ENCODE peak calls at places on chromosomes 12 and 14, in five cellular contexts. One of them, this sample, is unnamed.
A peak's percentile ranks its signal among the peaks of the same experiment; 100 is the strongest.

GRCh38 chr12:30286345-30286926 is 409.2 kb downstream of the IPO8 start:
- DNase-seq in BE2C: peak; percentile 33
- DNase-seq in EL: peak; percentile 4
- DNase-seq in stimulated activated CD4-positive, alpha-beta T cell treated with anti-CD3 and anti-CD28 coated beads, Interleukin-4, amount 100 ng/mL, for 48 hours: no peak
- DNase-seq in activated CD4-positive, alpha-beta T cell treated with anti-CD3 and anti-CD28 coated beads for 24 hours: no peak
- DNase-seq in this sample: no peak

GRCh38 chr12:6539276-6540134 is 5.2 kb downstream of the GAPDH start:
- DNase-seq in BE2C: peak; percentile 47
- DNase-seq in activated CD4-positive, alpha-beta T cell treated with anti-CD3 and anti-CD28 coated beads for 24 hours: peak; percentile 14
- DNase-seq in stimulated activated CD4-positive, alpha-beta T cell treated with anti-CD3 and anti-CD28 coated beads, Interleukin-4, amount 100 ng/mL, for 48 hours: no peak
- DNase-seq in EL: peak; percentile 65
- DNase-seq in this sample: no peak

GRCh38 chr14:76133103-76133502 is 18.6 kb upstream of the GPATCH2L start:
- DNase-seq in BE2C: no peak
- DNase-seq in EL: peak; percentile 13
- DNase-seq in activated CD4-positive, alpha-beta T cell treated with anti-CD3 and anti-CD28 coated beads for 24 hours: no peak
- DNase-seq in stimulated activated CD4-positive, alpha-beta T cell treated with anti-CD3 and anti-CD28 coated beads, Interleukin-4, amount 100 ng/mL, for 48 hours: no peak
- DNase-seq in this sample: no peak

GRCh38 chr12:51970904-51971646 is 19.6 kb downstream of the ACVR1B start:
- DNase-seq in BE2C: peak; percentile 48
- DNase-seq in stimulated activated CD4-positive, alpha-beta T cell treated with anti-CD3 and anti-CD28 coated beads, Interleukin-4, amount 100 ng/mL, for 48 hours: peak; percentile 36
- DNase-seq in activated CD4-positive, alpha-beta T cell treated with anti-CD3 and anti-CD28 coated beads for 24 hours: peak; percentile 23
- DNase-seq in EL: peak; percentile 47
- DNase-seq in this sample: no peak

GRCh38 chr12:132922676-132923075 is 33.4 kb downstream of the ZNF605 start:
- DNase-seq in stimulated activated CD4-positive, alpha-beta T cell treated with anti-CD3 and anti-CD28 coated beads, Interleukin-4, amount 100 ng/mL, for 48 hours: no peak
- DNase-seq in activated CD4-positive, alpha-beta T cell treated with anti-CD3 and anti-CD28 coated beads for 24 hours: no peak
- DNase-seq in BE2C: no peak
- DNase-seq in EL: no peak
- DNase-seq in this sample: no peak

GRCh38 chr12:105025890-105026289 is 39.8 kb downstream of the NOPCHAP1 start:
- DNase-seq in stimulated activated CD4-positive, alpha-beta T cell treated with anti-CD3 and anti-CD28 coated beads, Interleukin-4, amount 100 ng/mL, for 48 hours: no peak
- DNase-seq in BE2C: no peak
- DNase-seq in EL: no peak
- DNase-seq in activated CD4-positive, alpha-beta T cell treated with anti-CD3 and anti-CD28 coated beads for 24 hours: no peak
- DNase-seq in this sample: no peak

GRCh38 chr14:55641954-55642353 is 61.9 kb downstream of the KTN1 start:
- DNase-seq in stimulated activated CD4-positive, alpha-beta T cell treated with anti-CD3 and anti-CD28 coated beads, Interleukin-4, amount 100 ng/mL, for 48 hours: no peak
- DNase-seq in BE2C: no peak
- DNase-seq in activated CD4-positive, alpha-beta T cell treated with anti-CD3 and anti-CD28 coated beads for 24 hours: no peak
- DNase-seq in EL: no peak
- DNase-seq in this sample: no peak

GRCh38 chr12:32939801-32940200 is 43.2 kb upstream of the PKP2 start:
- DNase-seq in EL: no peak
- DNase-seq in stimulated activated CD4-positive, alpha-beta T cell treated with anti-CD3 and anti-CD28 coated beads, Interleukin-4, amount 100 ng/mL, for 48 hours: no peak
- DNase-seq in activated CD4-positive, alpha-beta T cell treated with anti-CD3 and anti-CD28 coated beads for 24 hours: no peak
- DNase-seq in BE2C: no peak
- DNase-seq in this sample: no peak

GRCh38 chr12:46354111-46354798 is 18.3 kb downstream of the SLC38A2 start:
- DNase-seq in activated CD4-positive, alpha-beta T cell treated with anti-CD3 and anti-CD28 coated beads for 24 hours: no peak
- DNase-seq in stimulated activated CD4-positive, alpha-beta T cell treated with anti-CD3 and anti-CD28 coated beads, Interleukin-4, amount 100 ng/mL, for 48 hours: no peak
- DNase-seq in BE2C: no peak
- DNase-seq in EL: no peak
- DNase-seq in this sample: no peak

GRCh38 chr14:95190857-95191256 is 33.5 kb upstream of the DICER1 start:
- DNase-seq in BE2C: no peak
- DNase-seq in EL: no peak
- DNase-seq in stimulated activated CD4-positive, alpha-beta T cell treated with anti-CD3 and anti-CD28 coated beads, Interleukin-4, amount 100 ng/mL, for 48 hours: no peak
- DNase-seq in activated CD4-positive, alpha-beta T cell treated with anti-CD3 and anti-CD28 coated beads for 24 hours: no peak
- DNase-seq in this sample: no peak

GRCh38 chr14:100531152-100531551 is 56.1 kb downstream of the BEGAIN start:
- DNase-seq in stimulated activated CD4-positive, alpha-beta T cell treated with anti-CD3 and anti-CD28 coated beads, Interleukin-4, amount 100 ng/mL, for 48 hours: no peak
- DNase-seq in BE2C: no peak
- DNase-seq in activated CD4-positive, alpha-beta T cell treated with anti-CD3 and anti-CD28 coated beads for 24 hours: no peak
- DNase-seq in EL: no peak
- DNase-seq in this sample: no peak

GRCh38 chr12:45268672-45269406 is 52.9 kb downstream of the ANO6 start:
- DNase-seq in activated CD4-positive, alpha-beta T cell treated with anti-CD3 and anti-CD28 coated beads for 24 hours: no peak
- DNase-seq in EL: peak; percentile 92
- DNase-seq in stimulated activated CD4-positive, alpha-beta T cell treated with anti-CD3 and anti-CD28 coated beads, Interleukin-4, amount 100 ng/mL, for 48 hours: no peak
- DNase-seq in BE2C: peak; percentile 96
- DNase-seq in this sample: no peak

GRCh38 chr14:67464377-67464776 is 24.1 kb downstream of the TMEM229B start:
- DNase-seq in stimulated activated CD4-positive, alpha-beta T cell treated with anti-CD3 and anti-CD28 coated beads, Interleukin-4, amount 100 ng/mL, for 48 hours: no peak
- DNase-seq in activated CD4-positive, alpha-beta T cell treated with anti-CD3 and anti-CD28 coated beads for 24 hours: no peak
- DNase-seq in BE2C: no peak
- DNase-seq in EL: no peak
- DNase-seq in this sample: no peak

GRCh38 chr12:62779488-62779887 is 155.5 kb downstream of the PPM1H start:
- DNase-seq in EL: no peak
- DNase-seq in stimulated activated CD4-positive, alpha-beta T cell treated with anti-CD3 and anti-CD28 coated beads, Interleukin-4, amount 100 ng/mL, for 48 hours: no peak
- DNase-seq in BE2C: no peak
- DNase-seq in activated CD4-positive, alpha-beta T cell treated with anti-CD3 and anti-CD28 coated beads for 24 hours: no peak
- DNase-seq in this sample: no peak

This sample was measured in effector CD8-positive, alpha-beta T cell.